ENCODE peak calls at places on chromosomes 3 and 15, in seven cellular contexts. G, D, L, K, X, M and N are unnamed samples. For H3K9me3 and H3K4me1, the result is how much of the 10 kb centered on the place peaks cover.

GRCh38 chr15:64855206-64856000 is 13.7 kb downstream of the PLEKHO2 start:
- ATAC-seq in K (peak), L (no peak), G (no peak), D (no peak), X (peak), M (peak), N (no peak)

GRCh38 chr15:100525894-100526512 is 2.7 kb downstream of the CERS3 start:
- ATAC-seq in L (peak), M (no peak), X (no peak), G (peak), K (peak), D (peak), N (peak)

GRCh38 chr3:125611908-125612307 is 16.6 kb upstream of the OSBPL11 start:
- ATAC-seq in L (no peak), D (no peak), G (peak), K (no peak), X (no peak), M (no peak), N (no peak)

GRCh38 chr3:128492353-128493220 is at the start of gene GATA2:
- ATAC-seq in D (no peak), M (peak), L (peak), X (no peak), G (peak), K (no peak), N (no peak)

GRCh38 chr3:159174715-159175390 is 373.0 kb downstream of the MFSD1 start:
- ATAC-seq in D (no peak), L (no peak), G (no peak), M (no peak), X (no peak), K (peak), N (no peak)

GRCh38 chr3:127258733-127259132 is 29.1 kb downstream of the PRR20G start:
- ATAC-seq in D (no peak), M (no peak), X (no peak), K (no peak), L (no peak), G (no peak), N (no peak)

GRCh38 chr3:102736288-102736960 is 301.6 kb downstream of the ZPLD1 start:
- ATAC-seq in G (no peak), L (no peak), D (peak), K (no peak), M (peak), X (no peak), N (no peak)

GRCh38 chr3:65030847-65031463 is 343.2 kb upstream of the ADAMTS9 start:
- ATAC-seq in K (no peak), L (no peak), G (no peak), X (peak), D (no peak), M (no peak), N (no peak)

GRCh38 chr3:160968731-160969130 is 136.4 kb downstream of the B3GALNT1 start:
- ATAC-seq in G (peak), K (no peak), M (no peak), L (no peak), D (no peak), X (no peak), N (no peak)

DNA sequence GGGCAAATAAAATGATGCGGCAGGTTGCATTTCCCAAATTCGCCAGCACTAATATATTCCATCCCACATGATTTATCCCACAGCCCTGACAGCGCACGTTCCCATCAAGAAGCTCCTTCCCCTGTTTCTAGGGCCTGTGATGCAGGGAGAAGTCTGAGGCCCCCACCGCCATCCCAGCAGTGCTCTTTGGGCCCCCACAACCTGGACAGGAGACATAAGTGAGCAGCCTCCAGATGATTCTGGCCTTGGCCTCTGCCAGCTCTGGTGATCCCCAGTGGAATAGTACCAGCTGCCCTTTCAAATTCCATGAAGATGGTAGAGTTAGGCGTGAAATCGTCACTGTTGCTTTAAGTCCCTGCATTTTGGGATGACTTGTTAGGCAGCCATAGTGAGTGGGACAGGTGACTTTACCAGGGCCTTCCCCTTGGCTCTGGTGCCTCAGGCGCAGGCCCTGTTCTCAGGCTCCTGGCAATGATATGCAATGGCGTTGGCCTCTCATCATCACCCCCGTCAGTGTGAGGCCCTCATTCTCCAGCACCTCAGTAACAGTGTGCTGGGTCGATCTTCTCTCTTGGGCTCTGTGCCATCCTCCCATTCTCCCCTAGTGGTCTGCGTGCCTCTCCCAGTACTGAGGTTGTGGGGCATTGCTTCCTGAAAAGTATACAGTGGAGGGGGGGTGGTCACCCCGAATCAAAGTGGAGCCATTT is 263.7 kb downstream of the OCA2 start:
- ATAC-seq in X (no peak), L (no peak), K (no peak), D (no peak), G (no peak), M (no peak), N (no peak)
- H3K9me3 ChIP-seq in X (under half), L (under half), K (under half), D (under half), G (under half), M (under half), N (under half)

GRCh38 chr15:58478579-58478978 is 46.8 kb downstream of the LIPC start:
- ATAC-seq in K (no peak), X (no peak), D (no peak), L (no peak), M (no peak), G (no peak), N (no peak)

GRCh38 chr15:58474741-58475323 is 43.0 kb downstream of the LIPC start:
- ATAC-seq in X (no peak), K (no peak), L (no peak), M (no peak), D (no peak), G (peak), N (no peak)

GRCh38 chr15:58475573-58476524 is 44.1 kb downstream of the LIPC start:
- ATAC-seq in X (no peak), M (no peak), L (peak), D (peak), G (peak), K (peak), N (peak)

GRCh38 chr15:58476525-58477162 is 44.9 kb downstream of the LIPC start:
- ATAC-seq in K (no peak), X (no peak), L (no peak), D (no peak), M (no peak), G (peak), N (peak)

GRCh38 chr15:58477228-58477627 is 45.4 kb downstream of the LIPC start:
- ATAC-seq in X (no peak), G (no peak), M (no peak), K (no peak), L (no peak), D (peak), N (no peak)
- H3K4me1 ChIP-seq in X (under half), G (under half), M (under half), K (under half), L (under half), D (under half), N (under half)

DNA sequence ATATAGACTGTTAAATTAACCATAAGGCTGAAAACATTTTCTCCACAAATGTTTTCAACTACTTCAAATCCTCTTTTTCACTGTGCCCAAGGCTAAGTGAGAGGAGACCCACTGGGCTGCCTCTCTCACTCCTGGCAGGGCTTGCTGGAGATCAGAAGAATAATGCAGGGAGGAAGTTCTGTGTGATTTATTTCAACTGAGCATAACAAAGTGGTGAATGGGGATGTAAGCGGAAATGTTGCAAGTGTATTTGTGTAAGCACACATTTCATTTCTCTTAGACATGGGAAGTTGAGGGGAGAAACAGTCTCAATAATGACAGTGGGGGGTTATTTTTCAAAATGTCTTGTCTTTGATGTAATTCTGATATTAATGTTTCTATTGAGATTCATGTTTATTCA is 247.5 kb downstream of the SLC9A9 start:
- ATAC-seq in M (no peak), K (no peak), G (no peak), D (peak), X (no peak), L (no peak), N (no peak)
- H3K9me3 ChIP-seq in M (under half), K (under half), G (under half), D (under half), X (under half), L (under half), N (under half)

GRCh38 chr3:156582784-156583183 is 27.9 kb upstream of the SSR3 start:
- ATAC-seq in D (no peak), G (no peak), K (no peak), X (no peak), M (no peak), L (no peak), N (no peak)
- H3K4me1 ChIP-seq in D (under half), G (under half), K (under half), X (under half), M (under half), L (under half), N (under half)

GRCh38 chr3:112987710-112988334 is 3.0 kb upstream of the GTPBP8 start:
- ATAC-seq in L (no peak), G (no peak), D (no peak), X (no peak), M (no peak), K (no peak), N (no peak)
- H3K9me3 ChIP-seq in L (under half), G (under half), D (under half), X (under half), M (under half), K (under half), N (under half)

GRCh38 chr3:188682316-188682715 is 489.5 kb upstream of the TPRG1 start:
- ATAC-seq in X (no peak), K (no peak), L (no peak), D (peak), G (no peak), M (no peak), N (no peak)
- H3K4me1 ChIP-seq in X (under half), K (under half), L (under half), D (under half), G (under half), M (under half), N (under half)